ENCODE peak calls at places on chromosomes 16 and 17, in seven cellular contexts. S is erythroblast, Z is GM12891, M is adrenal gland, T is ovary, W is transverse colon, V is body of pancreas. C is an unnamed sample.

GRCh38 chr17:51608251-51608933 is 348.0 kb downstream of the UTP18 start:
- DNase-seq in V (no peak), W (no peak), S (no peak), M (no peak), Z (no peak), T (no peak), C (peak; percentile 49)

GRCh38 chr16:64469906-64470702 is 651.8 kb downstream of the CDH11 start:
- DNase-seq in T (peak; percentile 10), V (no peak), W (no peak), M (no peak), Z (no peak), S (no peak), C (no peak)

GRCh38 chr17:35376245-35376644 is 2.8 kb upstream of the SLFN11 start:
- DNase-seq in S (no peak), V (no peak), M (no peak), W (no peak), Z (no peak), T (no peak), C (no peak)

GRCh38 chr16:13471478-13471877 is 448.5 kb upstream of the ERCC4 start:
- DNase-seq in T (no peak), M (no peak), Z (no peak), V (no peak), W (no peak), S (no peak), C (no peak)

GRCh38 chr16:56606071-56606687 is 2.2 kb upstream of the MT2A start:
- DNase-seq in V (no peak), M (peak; percentile 86), W (no peak), T (peak; percentile 61), S (peak; percentile 27), Z (no peak), C (no peak)

GRCh38 chr17:19287651-19288050 is 50.5 kb downstream of the EPN2 start:
- DNase-seq in M (no peak), Z (no peak), W (no peak), V (no peak), S (no peak), T (no peak), C (no peak)

GRCh38 chr16:18983565-18984424 is at the start of gene TMC7:
- DNase-seq in S (peak; percentile 56), Z (peak; percentile 37), W (peak; percentile 90), V (peak; percentile 68), M (peak; percentile 82), T (peak; percentile 10), C (peak; percentile 91)

GRCh38 chr17:2871720-2872119 is 75.5 kb downstream of the RAP1GAP2 start:
- DNase-seq in S (no peak), Z (no peak), T (no peak), V (no peak), M (no peak), W (no peak), C (no peak)

GRCh38 chr16:2983706-2984136 is 3.5 kb upstream of the PKMYT1 start:
- DNase-seq in T (peak; percentile 65), S (peak; percentile 77), Z (peak; percentile 92), V (peak; percentile 82), M (peak; percentile 90), W (peak; percentile 89), C (peak; percentile 42)

GRCh38 chr16:1645914-1646525 is 32.1 kb upstream of the JPT2 start:
- DNase-seq in S (peak; percentile 69), V (no peak), W (no peak), M (no peak), Z (no peak), T (no peak), C (peak; percentile 15)

GRCh38 chr16:30132591-30132990 is 9.6 kb upstream of the MAPK3 start:
- DNase-seq in Z (no peak), S (no peak), T (no peak), M (no peak), W (no peak), V (no peak), C (no peak)

GRCh38 chr16:8568231-8568617 is 22.1 kb downstream of the TMEM114 start:
- DNase-seq in Z (no peak), V (no peak), M (no peak), T (no peak), S (peak; percentile 8), W (no peak), C (no peak)

GRCh38 chr16:56600398-56600999 is 7.9 kb upstream of the MT2A start:
- DNase-seq in M (peak; percentile 78), V (peak; percentile 43), W (no peak), T (no peak), Z (no peak), S (peak; percentile 48), C (peak; percentile 59)

GRCh38 chr17:50945779-50946222 is 79.6 kb upstream of the TOB1 start:
- DNase-seq in V (peak; percentile 14), S (no peak), W (no peak), M (peak; percentile 47), Z (no peak), T (no peak), C (no peak)

GRCh38 chr17:32596666-32597065 is 109.9 kb downstream of the CDK5R1 start:
- DNase-seq in V (no peak), W (no peak), T (no peak), S (no peak), M (no peak), Z (peak; percentile 43), C (no peak)

GRCh38 chr16:57539072-57539796 is 2.9 kb upstream of the CCDC102A start:
- DNase-seq in T (no peak), V (no peak), M (peak; percentile 47), S (no peak), W (no peak), Z (no peak), C (no peak)

GRCh38 chr17:64741038-64741641 is 79.0 kb upstream of the SMURF2 start:
- DNase-seq in V (peak; percentile 20), T (no peak), S (no peak), M (no peak), W (no peak), Z (no peak), C (no peak)

GRCh38 chr17:10352866-10353265 is 19.9 kb downstream of the MYH13 start:
- DNase-seq in T (no peak), V (no peak), Z (no peak), W (no peak), M (no peak), S (no peak), C (no peak)

GRCh38 chr16:27302126-27302525 is 11.6 kb upstream of the IL4R start:
- DNase-seq in T (no peak), S (no peak), V (no peak), Z (no peak), W (no peak), M (peak; percentile 28), C (no peak)

GRCh38 chr17:40686192-40686591 is 17.4 kb downstream of the KRT24 start:
- DNase-seq in T (no peak), S (no peak), Z (no peak), V (peak; percentile 38), M (no peak), W (no peak), C (no peak)

GRCh38 chr16:85458952-85459351 is 154.2 kb upstream of the GSE1 start:
- DNase-seq in V (no peak), S (no peak), M (no peak), T (no peak), W (no peak), Z (no peak), C (no peak)

GRCh38 chr17:43372273-43372911 is 26.4 kb upstream of the ARL4D start:
- DNase-seq in S (no peak), V (peak; percentile 27), T (peak; percentile 69), M (peak; percentile 74), Z (no peak), W (peak; percentile 47), C (no peak)

GRCh38 chr16:19859166-19859565 is 25.5 kb downstream of the GPRC5B start:
- DNase-seq in V (no peak), T (no peak), Z (no peak), W (no peak), M (no peak), S (no peak), C (no peak)

GRCh38 chr17:7854851-7855642 is at the start of gene TMEM88:
- DNase-seq in T (peak; percentile 35), M (peak; percentile 74), Z (no peak), V (no peak), S (no peak), W (no peak), C (no peak)

GRCh38 chr16:58024673-58025350 is 742 bp upstream of the MMP15 start:
- DNase-seq in T (no peak), S (peak; percentile 53), W (peak; percentile 91), Z (no peak), M (peak; percentile 71), V (peak; percentile 74), C (peak; percentile 92)

GRCh38 chr17:76734080-76734840 is 2.9 kb downstream of the SRSF2 start:
- DNase-seq in Z (no peak), V (no peak), W (no peak), T (no peak), M (no peak), S (peak; percentile 39), C (no peak)
- TF ChIP-seq POLR2A in Z (no peak), V (no peak), W (no peak), T (no peak), M (no peak), S (no peak), C (peak; percentile 60)

GRCh38 chr16:86910146-86910805 is 331.9 kb downstream of the FOXL1 start:
- DNase-seq in V (no peak), M (no peak), S (no peak), W (no peak), T (no peak), Z (no peak), C (no peak)
- TF ChIP-seq POLR2A in V (no peak), M (no peak), S (no peak), W (no peak), T (no peak), Z (no peak), C (no peak)

GRCh38 chr17:30290696-30291570 is 811 bp downstream of the BLMH start:
- DNase-seq in M (peak; percentile 62), V (peak; percentile 51), W (peak; percentile 58), T (peak; percentile 18), S (peak; percentile 60), Z (peak; percentile 27), C (peak; percentile 35)
- TF ChIP-seq POLR2A in M (no peak), V (no peak), W (no peak), T (no peak), S (no peak), Z (no peak), C (no peak)

DNA sequence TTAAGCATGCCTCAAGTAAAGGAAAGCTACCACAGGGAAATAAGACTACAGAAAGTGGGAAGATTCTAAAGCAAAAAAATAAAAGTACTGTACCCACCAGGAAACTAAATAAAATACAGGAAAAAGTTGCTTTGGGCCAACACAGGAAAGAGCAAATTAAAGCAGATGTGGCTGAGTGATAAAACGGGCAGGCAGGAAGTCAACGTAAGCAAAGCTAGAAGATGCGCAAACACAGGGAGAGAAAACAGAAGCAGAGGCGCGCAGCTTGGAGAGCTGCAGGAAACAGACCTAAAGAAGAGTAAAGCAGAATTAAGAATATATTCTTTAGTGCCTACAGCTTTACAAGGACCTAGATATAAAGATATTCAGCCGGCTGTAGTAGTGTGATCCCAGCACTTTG is 21.7 kb downstream of the USP36 start:
- DNase-seq in M (no peak), S (no peak), W (peak; percentile 32), T (no peak), V (no peak), Z (no peak), C (no peak)
- TF ChIP-seq POLR2A in M (no peak), S (no peak), W (no peak), T (no peak), V (no peak), Z (no peak), C (no peak)

GRCh38 chr17:78313735-78314648 is 45.9 kb downstream of the SOCS3 start:
- DNase-seq in V (peak; percentile 82), T (peak; percentile 79), M (peak; percentile 73), W (peak; percentile 92), S (peak; percentile 45), Z (peak; percentile 79), C (peak; percentile 57)
- TF ChIP-seq POLR2A in V (peak; percentile 32), T (peak; percentile 41), M (peak; percentile 17), W (peak; percentile 35), S (no peak), Z (no peak), C (no peak)